ENCODE peak calls at places on chromosomes 6 and 20, in four cellular contexts. One of them, this sample, is unnamed.

GRCh38 chr6:6772751-6773150 is 184.2 kb downstream of the LY86 start:
- DNase-seq in nephron progenitor cell: no peak
- DNase-seq in neural crest cell: no peak
- DNase-seq in BJ: no peak
- DNase-seq in this sample: no peak

GRCh38 chr6:43292341-43292740 is 5.7 kb upstream of the SLC22A7 start:
- DNase-seq in nephron progenitor cell: no peak
- DNase-seq in neural crest cell: no peak
- DNase-seq in BJ: no peak
- DNase-seq in this sample: no peak

GRCh38 chr20:6058684-6059295 is 4.9 kb upstream of the LRRN4 start:
- DNase-seq in neural crest cell: no peak
- DNase-seq in BJ: no peak
- DNase-seq in nephron progenitor cell: no peak
- DNase-seq in this sample: no peak

GRCh38 chr6:105469951-105470350 is 67.1 kb upstream of the PREP start:
- DNase-seq in BJ: no peak
- DNase-seq in nephron progenitor cell: no peak
- DNase-seq in neural crest cell: no peak
- DNase-seq in this sample: no peak

GRCh38 chr6:143451531-143451930 is 926 bp downstream of the PEX3 start:
- DNase-seq in nephron progenitor cell: no peak
- DNase-seq in neural crest cell: no peak
- DNase-seq in BJ: no peak
- DNase-seq in this sample: no peak

GRCh38 chr6:110950443-110950842 is 8.1 kb upstream of the GTF3C6 start:
- DNase-seq in nephron progenitor cell: no peak
- DNase-seq in neural crest cell: no peak
- DNase-seq in BJ: no peak
- DNase-seq in this sample: no peak

GRCh38 chr6:49269190-49269589 is 193.9 kb downstream of the MMUT start:
- DNase-seq in nephron progenitor cell: no peak
- DNase-seq in BJ: no peak
- DNase-seq in neural crest cell: no peak
- DNase-seq in this sample: no peak

GRCh38 chr20:2314759-2315439 is 19.1 kb downstream of the TGM3 start:
- DNase-seq in neural crest cell: no peak
- DNase-seq in nephron progenitor cell: no peak
- DNase-seq in BJ: peak
- DNase-seq in this sample: no peak

GRCh38 chr6:163570579-163571231 is 156.2 kb downstream of the QKI start:
- DNase-seq in nephron progenitor cell: no peak
- DNase-seq in BJ: no peak
- DNase-seq in neural crest cell: peak
- DNase-seq in this sample: no peak

GRCh38 chr6:46042355-46042999 is 26.8 kb upstream of the CLIC5 start:
- DNase-seq in neural crest cell: no peak
- DNase-seq in BJ: no peak
- DNase-seq in nephron progenitor cell: peak
- DNase-seq in this sample: peak

GRCh38 chr6:52503344-52503747 is 73.5 kb downstream of the TRAM2 start:
- DNase-seq in nephron progenitor cell: peak
- DNase-seq in neural crest cell: no peak
- DNase-seq in BJ: no peak
- DNase-seq in this sample: no peak

DNA sequence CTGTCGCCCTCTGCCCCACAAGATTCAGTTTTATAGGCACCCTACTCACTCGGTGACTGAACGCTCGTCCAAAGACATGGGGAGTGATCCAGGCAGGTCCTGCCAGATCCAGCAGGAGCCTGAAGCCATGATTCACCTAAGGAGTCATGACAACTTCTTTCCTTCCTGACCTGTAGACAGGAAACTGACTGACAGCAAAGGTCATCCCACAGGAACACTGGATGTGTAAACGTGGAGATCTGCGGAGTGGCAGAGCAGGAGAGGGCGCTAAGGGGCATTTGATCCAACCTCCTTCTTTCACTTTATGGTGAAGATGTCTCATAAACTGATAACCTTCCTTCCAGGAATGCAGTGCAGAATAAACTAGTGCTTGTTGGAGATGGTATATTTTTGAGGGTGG is 192.2 kb downstream of the GJA10 start:
- DNase-seq in neural crest cell: no peak
- DNase-seq in nephron progenitor cell: no peak
- DNase-seq in BJ: no peak
- DNase-seq in this sample: no peak
- TF ChIP-seq CTCF in neural crest cell: no peak
- TF ChIP-seq CTCF in nephron progenitor cell: no peak
- TF ChIP-seq CTCF in BJ: no peak
- TF ChIP-seq CTCF in this sample: no peak

GRCh38 chr6:27873101-27874030 is 38.8 kb downstream of the OR2B2 start:
- DNase-seq in BJ: no peak
- DNase-seq in neural crest cell: no peak
- DNase-seq in nephron progenitor cell: peak
- DNase-seq in this sample: no peak
- TF ChIP-seq CTCF in BJ: no peak
- TF ChIP-seq CTCF in neural crest cell: no peak
- TF ChIP-seq CTCF in nephron progenitor cell: no peak
- TF ChIP-seq CTCF in this sample: no peak

GRCh38 chr6:11615214-11615602 is 77.7 kb downstream of the TMEM170B start:
- DNase-seq in neural crest cell: no peak
- DNase-seq in nephron progenitor cell: no peak
- DNase-seq in BJ: no peak
- DNase-seq in this sample: no peak

GRCh38 chr6:11621119-11621518 is 83.6 kb downstream of the TMEM170B start:
- DNase-seq in neural crest cell: no peak
- DNase-seq in nephron progenitor cell: peak
- DNase-seq in BJ: no peak
- DNase-seq in this sample: no peak

GRCh38 chr6:11622156-11622555 is 84.6 kb downstream of the TMEM170B start:
- DNase-seq in nephron progenitor cell: no peak
- DNase-seq in neural crest cell: no peak
- DNase-seq in BJ: no peak
- DNase-seq in this sample: no peak

GRCh38 chr6:11616200-11616611 is 78.7 kb downstream of the TMEM170B start:
- DNase-seq in nephron progenitor cell: no peak
- DNase-seq in BJ: peak
- DNase-seq in neural crest cell: no peak
- DNase-seq in this sample: no peak

DNA sequence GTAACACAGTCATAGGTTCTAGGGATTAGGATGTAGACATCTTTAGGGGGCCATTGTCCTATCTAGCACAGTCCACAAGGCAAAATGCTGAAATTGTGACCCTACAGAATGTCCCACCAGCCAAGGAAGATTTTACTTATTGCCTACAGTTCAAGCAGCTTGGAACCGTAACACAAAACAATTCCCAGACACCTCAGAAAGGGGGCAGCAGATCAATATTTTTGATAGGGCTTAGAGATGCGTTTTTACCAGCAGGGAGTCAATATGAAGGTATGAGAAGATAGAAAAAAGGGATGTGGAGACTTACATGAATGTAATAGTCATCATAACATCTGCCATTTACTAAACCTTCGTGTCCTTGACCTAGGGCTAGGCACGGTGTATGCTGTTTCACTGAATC is 81.0 kb downstream of the TMEM170B start:
- DNase-seq in BJ: no peak
- DNase-seq in neural crest cell: no peak
- DNase-seq in nephron progenitor cell: no peak
- DNase-seq in this sample: peak
- TF ChIP-seq CTCF in BJ: peak
- TF ChIP-seq CTCF in neural crest cell: peak
- TF ChIP-seq CTCF in nephron progenitor cell: peak
- TF ChIP-seq CTCF in this sample: peak

GRCh38 chr20:62827323-62828050 is 10.6 kb downstream of the COL9A3 start:
- DNase-seq in nephron progenitor cell: no peak
- DNase-seq in BJ: no peak
- DNase-seq in neural crest cell: no peak
- DNase-seq in this sample: no peak

GRCh38 chr20:62829231-62830230 is 12.7 kb downstream of the COL9A3 start:
- DNase-seq in nephron progenitor cell: no peak
- DNase-seq in BJ: no peak
- DNase-seq in neural crest cell: no peak
- DNase-seq in this sample: no peak

GRCh38 chr20:62828551-62829230 is 11.8 kb downstream of the COL9A3 start:
- DNase-seq in nephron progenitor cell: no peak
- DNase-seq in neural crest cell: no peak
- DNase-seq in BJ: no peak
- DNase-seq in this sample: peak

GRCh38 chr20:62826646-62827322 is 9.9 kb downstream of the COL9A3 start:
- DNase-seq in neural crest cell: no peak
- DNase-seq in BJ: no peak
- DNase-seq in nephron progenitor cell: no peak
- DNase-seq in this sample: no peak

DNA sequence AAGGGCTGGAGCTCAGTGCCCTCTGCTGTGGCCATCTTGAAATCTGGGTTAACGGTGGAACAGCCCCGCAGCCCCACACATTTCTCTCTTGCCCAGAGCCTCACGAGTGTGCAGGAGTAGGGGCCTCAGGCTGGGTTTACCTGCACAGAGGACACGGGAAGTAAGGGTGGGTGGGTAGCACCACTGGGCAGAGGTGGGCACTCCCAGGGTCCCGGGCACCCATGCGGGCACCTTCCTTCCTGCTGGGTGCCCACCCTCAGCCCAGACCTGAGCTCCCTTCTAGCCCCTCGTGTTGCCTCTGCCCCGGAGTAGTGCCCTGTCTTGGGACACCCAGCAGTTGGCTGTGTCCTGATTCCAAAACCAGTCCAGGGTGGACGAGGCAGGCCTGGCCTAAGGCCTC is 11.2 kb downstream of the COL9A3 start:
- DNase-seq in neural crest cell: no peak
- DNase-seq in nephron progenitor cell: no peak
- DNase-seq in BJ: no peak
- DNase-seq in this sample: no peak
- TF ChIP-seq CTCF in neural crest cell: no peak
- TF ChIP-seq CTCF in nephron progenitor cell: no peak
- TF ChIP-seq CTCF in BJ: no peak
- TF ChIP-seq CTCF in this sample: no peak

GRCh38 chr6:17419189-17419575 is 25.8 kb downstream of the CAP2 start:
- DNase-seq in neural crest cell: no peak
- DNase-seq in BJ: peak
- DNase-seq in nephron progenitor cell: no peak
- DNase-seq in this sample: no peak
- TF ChIP-seq CTCF in neural crest cell: no peak
- TF ChIP-seq CTCF in BJ: no peak
- TF ChIP-seq CTCF in nephron progenitor cell: no peak
- TF ChIP-seq CTCF in this sample: no peak

DNA sequence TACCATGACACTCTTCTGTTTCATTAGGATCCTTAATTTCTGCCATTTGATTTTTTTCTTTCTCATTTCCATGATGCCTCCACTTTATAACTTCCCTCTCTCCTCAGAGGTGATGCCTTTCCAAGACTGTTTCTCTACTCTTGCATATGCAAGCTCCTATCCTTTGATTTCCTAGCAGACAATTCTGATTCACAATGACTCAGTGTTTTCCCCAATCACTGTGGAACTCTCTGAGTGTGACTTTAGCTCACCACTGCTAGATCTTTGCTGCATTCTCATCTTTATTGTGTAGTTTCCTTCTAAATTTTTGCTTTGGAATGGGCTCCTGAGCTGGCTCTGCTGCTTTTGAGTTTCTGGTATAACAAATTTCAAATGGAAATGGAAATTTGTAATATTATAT is 184.9 kb downstream of the TINAG start:
- DNase-seq in nephron progenitor cell: no peak
- DNase-seq in neural crest cell: no peak
- DNase-seq in BJ: peak
- DNase-seq in this sample: no peak
- TF ChIP-seq CTCF in nephron progenitor cell: no peak
- TF ChIP-seq CTCF in neural crest cell: no peak
- TF ChIP-seq CTCF in BJ: no peak
- TF ChIP-seq CTCF in this sample: no peak